ENCODE peak calls at places on chromosomes 5 and 9, in eight cellular contexts. A is CD8-positive, alpha-beta memory T cell; Y is DND-41; W is HL-60; Q is testis; K is transverse colon; C is right lobe of liver; G is psoas muscle. N is an unnamed sample.
A peak's percentile ranks its signal among the peaks of the same experiment; 100 is the strongest.

GRCh38 chr9:90433398-90433890 is 209.2 kb downstream of the DIRAS2 start:
- DNase-seq in G (no peak), A (no peak), K (no peak), Y (no peak), Q (no peak), W (no peak), C (no peak), N (peak; percentile 34)

GRCh38 chr5:138605254-138605972 is 30.2 kb upstream of the HSPA9 start:
- DNase-seq in Q (no peak), C (no peak), G (no peak), K (no peak), Y (no peak), W (no peak), A (no peak), N (no peak)

GRCh38 chr5:132662925-132663770 is 5.2 kb downstream of the IL13 start:
- DNase-seq in G (no peak), A (no peak), W (peak; percentile 14), Y (peak; percentile 46), Q (no peak), K (no peak), C (no peak), N (no peak)

GRCh38 chr9:29456940-29457339 is 1883.7 kb upstream of the C9orf72 start:
- DNase-seq in K (no peak), G (no peak), Y (no peak), W (no peak), Q (no peak), A (no peak), C (no peak), N (no peak)

GRCh38 chr9:128092199-128092977 is 24.4 kb downstream of the SLC25A25 start:
- DNase-seq in G (no peak), A (no peak), K (no peak), W (no peak), C (no peak), Y (no peak), Q (no peak), N (no peak)

GRCh38 chr5:76855961-76856360 is 6.1 kb downstream of the S100Z start:
- DNase-seq in G (no peak), Q (no peak), Y (peak; percentile 53), K (no peak), A (peak; percentile 22), C (no peak), W (peak; percentile 77), N (no peak)

GRCh38 chr5:179916523-179916922 is 8.8 kb upstream of the TBC1D9B start:
- DNase-seq in W (no peak), Q (peak; percentile 5), G (no peak), Y (no peak), A (no peak), C (no peak), K (no peak), N (no peak)

GRCh38 chr5:73943375-73943774 is 317.4 kb downstream of the ARHGEF28 start:
- DNase-seq in C (no peak), G (no peak), W (no peak), Y (no peak), K (no peak), A (no peak), Q (no peak), N (no peak)

GRCh38 chr5:78791416-78792100 is 143.0 kb upstream of the LHFPL2 start:
- DNase-seq in Y (no peak), G (no peak), A (no peak), Q (no peak), W (no peak), K (no peak), C (no peak), N (no peak)

GRCh38 chr5:78795757-78796156 is 147.2 kb upstream of the LHFPL2 start:
- DNase-seq in A (no peak), W (no peak), Y (no peak), Q (no peak), G (no peak), C (no peak), K (no peak), N (no peak)

GRCh38 chr5:78794693-78795215 is 146.2 kb upstream of the LHFPL2 start:
- DNase-seq in K (no peak), C (no peak), Q (no peak), G (no peak), W (no peak), Y (no peak), A (no peak), N (no peak)

GRCh38 chr5:78792342-78793055 is 143.9 kb upstream of the LHFPL2 start:
- DNase-seq in Q (no peak), K (no peak), A (no peak), C (no peak), Y (no peak), G (no peak), W (no peak), N (no peak)

GRCh38 chr5:78793907-78794687 is 145.5 kb upstream of the LHFPL2 start:
- DNase-seq in W (no peak), Y (no peak), G (no peak), Q (no peak), C (no peak), A (no peak), K (no peak), N (no peak)
- H3K4me3 ChIP-seq in W (no peak overlapping the region), Y (no peak overlapping the region), G (no peak overlapping the region), Q (no peak overlapping the region), C (no peak overlapping the region), A (no peak overlapping the region), K (no peak overlapping the region), N (no peak overlapping the region)

GRCh38 chr9:111992523-111992922 is 95.9 kb downstream of the UGCG start:
- DNase-seq in W (no peak), G (no peak), K (no peak), C (no peak), Y (no peak), Q (no peak), A (no peak), N (no peak)
- H3K27ac ChIP-seq in W (no peak overlapping the region), G (no peak overlapping the region), K (no peak overlapping the region), C (no peak overlapping the region), Y (no peak overlapping the region), Q (no peak overlapping the region), A (no peak overlapping the region), N (no peak overlapping the region)

DNA sequence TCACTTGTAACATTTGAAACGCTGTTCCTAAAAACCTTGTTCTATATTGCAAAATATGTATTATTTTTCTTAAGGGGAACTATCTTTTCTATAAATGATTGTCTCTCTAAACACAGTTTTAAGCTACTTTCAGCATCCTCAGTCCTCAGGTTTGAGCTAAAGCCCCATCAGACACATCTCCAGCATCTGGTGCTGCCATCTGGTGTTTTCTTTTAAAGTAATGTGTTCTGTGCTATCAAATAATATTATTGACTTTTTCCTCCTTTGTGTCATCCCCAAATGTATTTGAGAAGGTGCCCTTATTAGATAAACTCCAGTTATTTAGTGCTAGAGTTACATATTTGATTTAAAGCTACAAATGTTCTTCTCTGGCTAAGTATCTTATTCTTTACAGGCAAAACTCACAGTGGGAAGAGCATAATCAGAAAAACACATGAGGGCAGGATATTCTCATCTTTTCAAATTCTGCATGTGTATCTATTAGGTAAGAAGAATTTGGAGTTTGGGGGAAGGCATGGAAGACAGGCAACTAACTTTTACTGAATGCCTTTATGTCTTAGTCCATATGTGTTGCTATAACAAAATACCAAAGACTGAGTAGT is 27.5 kb downstream of the ZNF474 start:
- DNase-seq in A (no peak), K (no peak), Y (peak; percentile 13), W (no peak), C (no peak), Q (no peak), G (no peak), N (no peak)
- H3K4me3 ChIP-seq in A (no peak overlapping the region), K (no peak overlapping the region), Y (no peak overlapping the region), W (no peak overlapping the region), C (no peak overlapping the region), Q (no peak overlapping the region), G (no peak overlapping the region), N (no peak overlapping the region)

DNA sequence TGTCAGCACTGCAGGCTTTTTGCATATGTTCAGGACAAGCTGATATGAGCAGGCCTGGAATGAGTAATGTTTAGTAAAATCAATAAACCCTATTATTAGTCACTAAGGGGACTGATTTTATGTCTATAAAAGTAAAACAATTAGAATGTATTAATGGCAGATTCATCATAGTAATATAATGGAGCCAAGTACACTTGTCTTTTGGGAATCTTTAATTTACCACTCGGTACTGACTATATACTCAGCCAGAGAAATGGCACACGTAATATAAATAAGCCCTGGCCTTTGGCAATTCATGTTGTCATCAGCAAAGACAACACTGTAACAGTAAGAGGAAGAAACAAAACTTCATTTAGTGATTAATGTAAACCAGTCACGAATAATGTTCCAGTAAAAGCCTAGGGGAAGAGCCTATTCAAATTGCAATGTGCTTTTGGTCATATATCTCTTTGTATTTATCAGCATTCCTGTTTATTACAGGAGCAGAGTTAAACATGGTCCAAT is 111.6 kb downstream of the ZNF608 start:
- DNase-seq in W (no peak), C (no peak), K (no peak), Q (no peak), G (no peak), Y (no peak), A (no peak), N (no peak)
- H3K27ac ChIP-seq in W (no peak overlapping the region), C (no peak overlapping the region), K (no peak overlapping the region), Q (no peak overlapping the region), G (no peak overlapping the region), Y (no peak overlapping the region), A (no peak overlapping the region), N (no peak overlapping the region)

GRCh38 chr9:16602494-16602893 is 268.0 kb downstream of the BNC2 start:
- DNase-seq in C (no peak), Y (no peak), G (no peak), Q (no peak), K (no peak), W (no peak), A (no peak), N (no peak)
- H3K4me3 ChIP-seq in C (no peak overlapping the region), Y (no peak overlapping the region), G (no peak overlapping the region), Q (no peak overlapping the region), K (no peak overlapping the region), W (no peak overlapping the region), A (no peak overlapping the region), N (no peak overlapping the region)

GRCh38 chr5:68465133-68465532 is 249.6 kb downstream of the PIK3R1 start:
- DNase-seq in K (no peak), W (no peak), C (no peak), Y (peak; percentile 57), Q (no peak), G (no peak), A (no peak), N (no peak)

GRCh38 chr5:68468322-68468721 is 252.8 kb downstream of the PIK3R1 start:
- DNase-seq in G (no peak), W (no peak), Y (no peak), K (no peak), C (no peak), A (no peak), Q (no peak), N (no peak)

GRCh38 chr5:68465934-68466551 is 250.5 kb downstream of the PIK3R1 start:
- DNase-seq in Q (no peak), G (no peak), K (no peak), A (no peak), C (no peak), W (no peak), Y (no peak), N (no peak)

GRCh38 chr5:68467791-68468190 is 252.2 kb downstream of the PIK3R1 start:
- DNase-seq in A (no peak), K (peak; percentile 50), G (no peak), Y (no peak), C (no peak), W (no peak), Q (no peak), N (no peak)

DNA sequence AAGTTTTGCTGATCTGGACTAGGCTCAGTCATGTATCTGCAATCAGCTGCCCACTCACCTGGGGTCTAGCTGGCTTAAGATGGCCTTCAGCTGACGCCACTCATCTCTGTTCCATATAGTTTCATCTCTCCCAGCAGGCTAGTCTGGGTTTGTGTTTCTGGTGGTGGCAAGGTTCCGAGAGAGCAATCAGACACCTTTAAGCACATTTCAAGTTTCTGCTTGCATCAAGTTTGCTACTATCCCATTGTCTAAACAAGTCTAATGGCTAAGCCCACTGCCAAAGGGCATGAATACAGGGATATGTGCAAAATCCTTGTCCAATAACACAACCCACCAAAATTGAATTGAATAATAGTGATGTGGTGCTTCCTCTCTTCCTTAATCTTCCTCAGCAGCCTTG is 251.7 kb downstream of the PIK3R1 start:
- DNase-seq in Y (no peak), C (no peak), K (no peak), G (no peak), Q (no peak), A (no peak), W (no peak), N (no peak)
- H3K27ac ChIP-seq in Y (no peak overlapping the region), C (no peak overlapping the region), K (no peak overlapping the region), G (no peak overlapping the region), Q (no peak overlapping the region), A (no peak overlapping the region), W (no peak overlapping the region), N (no peak overlapping the region)

N was measured in SK-N-MC.